ENCODE peak calls at places on chromosomes 12 and 14, in four cellular contexts. One of them, this sample, is unnamed. For H3K36me3 and H3K4me1, the result is how much of the 10 kb centered on the place peaks cover.

GRCh38 chr12:2624543-2625266 is 170.1 kb upstream of the FKBP4 start:
- DNase-seq in psoas muscle: no peak
- DNase-seq in DND-41: no peak
- DNase-seq in mucosa of descending colon: no peak
- DNase-seq in this sample: no peak

GRCh38 chr14:104723651-104724406 is at the start of gene ADSS1:
- DNase-seq in psoas muscle: peak
- DNase-seq in DND-41: peak
- DNase-seq in mucosa of descending colon: peak
- DNase-seq in this sample: peak

GRCh38 chr12:49623142-49623899 is at the start of gene PRPF40B:
- DNase-seq in psoas muscle: peak
- DNase-seq in DND-41: peak
- DNase-seq in mucosa of descending colon: peak
- DNase-seq in this sample: peak

GRCh38 chr12:50224026-50224692 is 57.0 kb upstream of the CERS5 start:
- DNase-seq in psoas muscle: no peak
- DNase-seq in DND-41: no peak
- DNase-seq in mucosa of descending colon: no peak
- DNase-seq in this sample: no peak

GRCh38 chr12:118033902-118034301 is 17.4 kb downstream of the RFC5 start:
- DNase-seq in psoas muscle: no peak
- DNase-seq in DND-41: no peak
- DNase-seq in mucosa of descending colon: no peak
- DNase-seq in this sample: no peak

GRCh38 chr14:25052385-25052784 is 2.4 kb upstream of the STXBP6 start:
- DNase-seq in psoas muscle: no peak
- DNase-seq in DND-41: no peak
- DNase-seq in mucosa of descending colon: no peak
- DNase-seq in this sample: no peak

GRCh38 chr12:33876618-33877017 is 145.7 kb upstream of the ALG10 start:
- DNase-seq in psoas muscle: no peak
- DNase-seq in DND-41: no peak
- DNase-seq in mucosa of descending colon: no peak
- DNase-seq in this sample: no peak

GRCh38 chr12:20101046-20101445 is 267.3 kb upstream of the PDE3A start:
- DNase-seq in psoas muscle: peak
- DNase-seq in DND-41: no peak
- DNase-seq in mucosa of descending colon: no peak
- DNase-seq in this sample: no peak

GRCh38 chr14:79543966-79544365 is 667.3 kb downstream of the DIO2 start:
- DNase-seq in psoas muscle: no peak
- DNase-seq in DND-41: no peak
- DNase-seq in mucosa of descending colon: no peak
- DNase-seq in this sample: no peak

GRCh38 chr14:84988391-84988790 is 541.6 kb upstream of the FLRT2 start:
- DNase-seq in psoas muscle: no peak
- DNase-seq in DND-41: no peak
- DNase-seq in mucosa of descending colon: no peak
- DNase-seq in this sample: no peak

GRCh38 chr12:53201170-53201541 is 5.9 kb downstream of the ITGB7 start:
- DNase-seq in psoas muscle: no peak
- DNase-seq in DND-41: no peak
- DNase-seq in mucosa of descending colon: no peak
- DNase-seq in this sample: no peak

GRCh38 chr12:132261328-132262138 is 67.9 kb downstream of the GALNT9 start:
- DNase-seq in psoas muscle: no peak
- DNase-seq in DND-41: no peak
- DNase-seq in mucosa of descending colon: no peak
- DNase-seq in this sample: no peak

GRCh38 chr12:109277899-109278762 is 31.0 kb downstream of the FOXN4 start:
- DNase-seq in psoas muscle: peak
- DNase-seq in DND-41: no peak
- DNase-seq in mucosa of descending colon: no peak
- DNase-seq in this sample: no peak

GRCh38 chr12:123714302-123714627 is 2.1 kb downstream of the ATP6V0A2 start:
- DNase-seq in psoas muscle: no peak
- DNase-seq in DND-41: no peak
- DNase-seq in mucosa of descending colon: no peak
- DNase-seq in this sample: no peak
- H3K4me3 ChIP-seq in psoas muscle: peak
- H3K4me3 ChIP-seq in DND-41: peak
- H3K4me3 ChIP-seq in mucosa of descending colon: no peak
- H3K4me3 ChIP-seq in this sample: peak

GRCh38 chr12:120175062-120175461 is 19.5 kb downstream of the GCN1 start:
- DNase-seq in psoas muscle: no peak
- DNase-seq in DND-41: no peak
- DNase-seq in mucosa of descending colon: no peak
- DNase-seq in this sample: no peak

GRCh38 chr12:120169946-120170345 is 24.6 kb downstream of the GCN1 start:
- DNase-seq in psoas muscle: no peak
- DNase-seq in DND-41: no peak
- DNase-seq in mucosa of descending colon: no peak
- DNase-seq in this sample: no peak

GRCh38 chr12:120170631-120171030 is 23.9 kb downstream of the GCN1 start:
- DNase-seq in psoas muscle: no peak
- DNase-seq in DND-41: no peak
- DNase-seq in mucosa of descending colon: no peak
- DNase-seq in this sample: no peak

GRCh38 chr12:120175537-120175936 is 19.0 kb downstream of the GCN1 start:
- DNase-seq in psoas muscle: no peak
- DNase-seq in DND-41: no peak
- DNase-seq in mucosa of descending colon: no peak
- DNase-seq in this sample: no peak

GRCh38 chr12:120172053-120172452 is 22.5 kb downstream of the GCN1 start:
- DNase-seq in psoas muscle: no peak
- DNase-seq in DND-41: no peak
- DNase-seq in mucosa of descending colon: no peak
- DNase-seq in this sample: no peak
- H3K36me3 ChIP-seq in psoas muscle: half or more
- H3K36me3 ChIP-seq in DND-41: half or more
- H3K36me3 ChIP-seq in mucosa of descending colon: under half
- H3K36me3 ChIP-seq in this sample: half or more

GRCh38 chr14:45373877-45374276 is 120.9 kb upstream of the MIS18BP1 start:
- DNase-seq in psoas muscle: no peak
- DNase-seq in DND-41: no peak
- DNase-seq in mucosa of descending colon: no peak
- DNase-seq in this sample: no peak
- H3K4me1 ChIP-seq in psoas muscle: under half
- H3K4me1 ChIP-seq in DND-41: under half
- H3K4me1 ChIP-seq in mucosa of descending colon: under half
- H3K4me1 ChIP-seq in this sample: under half

GRCh38 chr12:41101821-41102220 is 86.3 kb upstream of the PDZRN4 start:
- DNase-seq in psoas muscle: no peak
- DNase-seq in DND-41: no peak
- DNase-seq in mucosa of descending colon: no peak
- DNase-seq in this sample: no peak

GRCh38 chr12:41096797-41097196 is 91.3 kb upstream of the PDZRN4 start:
- DNase-seq in psoas muscle: no peak
- DNase-seq in DND-41: no peak
- DNase-seq in mucosa of descending colon: no peak
- DNase-seq in this sample: no peak

GRCh38 chr12:41106315-41106714 is 81.8 kb upstream of the PDZRN4 start:
- DNase-seq in psoas muscle: no peak
- DNase-seq in DND-41: no peak
- DNase-seq in mucosa of descending colon: no peak
- DNase-seq in this sample: no peak

GRCh38 chr12:41103614-41104013 is 84.5 kb upstream of the PDZRN4 start:
- DNase-seq in psoas muscle: no peak
- DNase-seq in DND-41: no peak
- DNase-seq in mucosa of descending colon: no peak
- DNase-seq in this sample: no peak

GRCh38 chr12:41100572-41100971 is 87.5 kb upstream of the PDZRN4 start:
- DNase-seq in psoas muscle: no peak
- DNase-seq in DND-41: no peak
- DNase-seq in mucosa of descending colon: no peak
- DNase-seq in this sample: no peak
- H3K4me3 ChIP-seq in psoas muscle: no peak
- H3K4me3 ChIP-seq in DND-41: no peak
- H3K4me3 ChIP-seq in mucosa of descending colon: no peak
- H3K4me3 ChIP-seq in this sample: no peak

GRCh38 chr12:104319028-104319427 is 15.5 kb downstream of the EID3 start:
- DNase-seq in psoas muscle: no peak
- DNase-seq in DND-41: no peak
- DNase-seq in mucosa of descending colon: no peak
- DNase-seq in this sample: no peak
- H3K36me3 ChIP-seq in psoas muscle: half or more
- H3K36me3 ChIP-seq in DND-41: half or more
- H3K36me3 ChIP-seq in mucosa of descending colon: under half
- H3K36me3 ChIP-seq in this sample: under half

DNA sequence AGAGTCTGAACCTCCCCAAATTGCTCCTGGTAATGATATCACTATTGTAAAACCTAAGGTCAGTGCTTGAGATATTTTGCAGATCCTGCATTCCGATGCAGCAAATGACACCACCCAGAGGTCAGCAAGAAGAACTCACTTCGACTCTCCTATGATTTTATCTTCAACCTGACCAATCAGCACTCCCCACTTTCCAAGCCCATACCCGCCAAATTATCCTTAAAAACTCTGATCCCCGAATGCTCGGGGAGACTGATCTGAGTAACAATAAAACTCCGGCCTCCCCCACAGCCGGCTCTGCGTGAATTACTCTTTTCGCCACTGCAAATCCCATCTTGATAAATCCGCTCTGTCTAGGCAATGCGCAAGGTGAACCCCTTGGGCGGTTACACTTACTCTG is 1.2 kb downstream of the NPC2 start:
- DNase-seq in psoas muscle: no peak
- DNase-seq in DND-41: no peak
- DNase-seq in mucosa of descending colon: no peak
- DNase-seq in this sample: no peak
- H3K4me1 ChIP-seq in psoas muscle: under half
- H3K4me1 ChIP-seq in DND-41: under half
- H3K4me1 ChIP-seq in mucosa of descending colon: under half
- H3K4me1 ChIP-seq in this sample: under half

GRCh38 chr14:22464422-22465142 is 124.4 kb downstream of the DAD1 start:
- DNase-seq in psoas muscle: no peak
- DNase-seq in DND-41: no peak
- DNase-seq in mucosa of descending colon: no peak
- DNase-seq in this sample: no peak
- H3K4me3 ChIP-seq in psoas muscle: no peak
- H3K4me3 ChIP-seq in DND-41: no peak
- H3K4me3 ChIP-seq in mucosa of descending colon: no peak
- H3K4me3 ChIP-seq in this sample: no peak

DNA sequence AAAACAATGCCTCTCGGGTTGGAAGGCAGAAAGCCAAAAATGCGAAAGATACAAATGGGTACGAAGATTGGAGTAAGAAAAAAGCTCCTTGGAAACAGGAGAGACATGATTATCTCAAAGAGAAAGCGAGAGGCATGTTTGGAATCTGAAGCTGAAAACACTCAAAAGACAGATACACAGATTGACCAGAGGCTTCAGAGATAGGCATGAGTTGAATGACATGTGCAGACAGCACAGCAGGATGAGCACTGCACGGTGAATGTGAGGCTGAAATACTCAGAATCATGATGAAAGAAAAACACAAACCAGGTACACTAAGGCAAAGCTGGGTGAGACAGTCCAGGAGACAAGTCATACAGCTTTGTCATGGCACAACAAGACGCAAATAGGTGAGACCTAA is 30.8 kb downstream of the RESF1 start:
- DNase-seq in psoas muscle: no peak
- DNase-seq in DND-41: no peak
- DNase-seq in mucosa of descending colon: no peak
- DNase-seq in this sample: no peak
- H3K36me3 ChIP-seq in psoas muscle: under half
- H3K36me3 ChIP-seq in DND-41: half or more
- H3K36me3 ChIP-seq in mucosa of descending colon: under half
- H3K36me3 ChIP-seq in this sample: under half

GRCh38 chr12:57131896-57132744 is 3.8 kb downstream of the LRP1 start:
- DNase-seq in psoas muscle: no peak
- DNase-seq in DND-41: no peak
- DNase-seq in mucosa of descending colon: no peak
- DNase-seq in this sample: no peak

GRCh38 chr12:57130941-57131340 is 2.7 kb downstream of the LRP1 start:
- DNase-seq in psoas muscle: no peak
- DNase-seq in DND-41: no peak
- DNase-seq in mucosa of descending colon: no peak
- DNase-seq in this sample: no peak

GRCh38 chr12:57134949-57135348 is 6.7 kb downstream of the LRP1 start:
- DNase-seq in psoas muscle: no peak
- DNase-seq in DND-41: no peak
- DNase-seq in mucosa of descending colon: no peak
- DNase-seq in this sample: no peak

GRCh38 chr12:57133916-57134315 is 5.6 kb downstream of the LRP1 start:
- DNase-seq in psoas muscle: peak
- DNase-seq in DND-41: no peak
- DNase-seq in mucosa of descending colon: no peak
- DNase-seq in this sample: no peak

DNA sequence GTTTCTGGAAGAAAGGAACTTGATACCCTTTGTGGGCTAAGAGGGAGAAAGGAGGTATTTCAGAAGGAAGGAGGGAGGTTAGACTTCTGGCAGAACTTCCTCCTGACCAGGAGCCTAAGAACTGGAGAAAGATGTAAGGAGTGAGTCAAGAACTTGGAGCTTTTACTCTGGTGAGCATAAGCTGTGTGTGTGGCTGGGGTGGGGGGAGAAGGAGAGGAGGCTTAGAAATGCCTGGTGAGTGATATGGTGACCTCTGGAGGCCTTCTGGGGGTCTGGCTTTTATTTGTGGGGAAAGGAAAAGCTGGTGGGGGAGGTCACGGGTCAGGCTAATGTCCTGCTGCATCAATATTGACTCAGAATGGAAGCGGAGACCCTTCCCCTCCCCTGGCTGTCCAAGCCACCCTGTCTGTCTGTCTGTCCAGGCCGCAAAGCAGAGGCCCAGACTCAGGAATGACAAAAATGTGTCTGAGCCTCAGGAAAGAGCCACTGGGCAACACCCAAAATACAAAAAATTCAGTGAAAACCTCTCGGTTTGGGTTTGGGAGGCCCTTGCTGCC is 4.8 kb downstream of the LRP1 start:
- DNase-seq in psoas muscle: no peak
- DNase-seq in DND-41: no peak
- DNase-seq in mucosa of descending colon: no peak
- DNase-seq in this sample: no peak
- H3K4me1 ChIP-seq in psoas muscle: under half
- H3K4me1 ChIP-seq in DND-41: under half
- H3K4me1 ChIP-seq in mucosa of descending colon: under half
- H3K4me1 ChIP-seq in this sample: under half

GRCh38 chr14:37118673-37119366 is 53.6 kb downstream of the SLC25A21 start:
- DNase-seq in psoas muscle: no peak
- DNase-seq in DND-41: no peak
- DNase-seq in mucosa of descending colon: no peak
- DNase-seq in this sample: no peak
- H3K4me3 ChIP-seq in psoas muscle: no peak
- H3K4me3 ChIP-seq in DND-41: no peak
- H3K4me3 ChIP-seq in mucosa of descending colon: no peak
- H3K4me3 ChIP-seq in this sample: no peak